ENCODE peak calls at places on chromosome 17, in four cellular contexts. G is A549, A is WTC11, C is endodermal cell. M is an unnamed sample.

GRCh38 chr17:57988301-57989010 is 402 bp upstream of the VEZF1 start:
- DNase-seq in C (peak; percentile 91), G (peak; percentile 77), A (peak; percentile 52), M (peak; percentile 61)

GRCh38 chr17:33084755-33085154 is 93.1 kb downstream of the SPACA3 start:
- DNase-seq in G (no peak), C (no peak), A (no peak), M (no peak)

GRCh38 chr17:67244621-67245072 is 349 bp downstream of the HELZ start:
- DNase-seq in C (no peak), A (peak; percentile 23), G (no peak), M (peak; percentile 12)

GRCh38 chr17:7888184-7888920 is at the start of gene CHD3:
- DNase-seq in A (no peak), G (no peak), C (no peak), M (no peak)

GRCh38 chr17:41996855-41997164 is 20.4 kb downstream of the DNAJC7 start:
- DNase-seq in C (no peak), G (no peak), A (no peak), M (no peak)

GRCh38 chr17:75783803-75784472 is 668 bp upstream of the UNK start:
- DNase-seq in A (peak; percentile 38), G (no peak), C (no peak), M (no peak)

GRCh38 chr17:75036643-75037268 is 10.0 kb downstream of the ATP5PD start:
- DNase-seq in C (peak; percentile 79), A (peak; percentile 53), G (peak; percentile 97), M (no peak)

GRCh38 chr17:57544381-57544780 is 200.7 kb downstream of the CCDC182 start:
- DNase-seq in C (no peak), A (no peak), G (no peak), M (no peak)

GRCh38 chr17:55340726-55341125 is 76.0 kb downstream of the HLF start:
- DNase-seq in A (no peak), C (no peak), G (no peak), M (no peak)

GRCh38 chr17:15662726-15663125 is 21.4 kb downstream of the TRIM16 start:
- DNase-seq in C (peak; percentile 26), G (no peak), A (no peak), M (no peak)

GRCh38 chr17:27339836-27340550 is 46.1 kb downstream of the WSB1 start:
- DNase-seq in A (no peak), C (peak; percentile 92), G (peak; percentile 88), M (no peak)

GRCh38 chr17:61474235-61474927 is 22.2 kb downstream of the TBX4 start:
- DNase-seq in G (no peak), C (no peak), A (no peak), M (no peak)

GRCh38 chr17:83201206-83202001 is 122.0 kb downstream of the METRNL start:
- DNase-seq in C (no peak), G (no peak), A (no peak), M (no peak)

GRCh38 chr17:50208611-50209061 is 7.2 kb upstream of the COL1A1 start:
- DNase-seq in A (no peak), G (no peak), C (peak; percentile 72), M (no peak)

GRCh38 chr17:41800601-41801373 is 11.0 kb downstream of the P3H4 start:
- DNase-seq in C (peak; percentile 98), A (peak; percentile 91), G (peak; percentile 88), M (no peak)

GRCh38 chr17:3995067-3995466 is 30.8 kb upstream of the ATP2A3 start:
- DNase-seq in C (no peak), A (no peak), G (no peak), M (no peak)

GRCh38 chr17:5582177-5582885 is 2.0 kb downstream of the NLRP1 start:
- DNase-seq in A (no peak), G (no peak), C (peak; percentile 43), M (no peak)

GRCh38 chr17:61405686-61406542 is 6.3 kb downstream of the TBX2 start:
- DNase-seq in G (no peak), A (peak; percentile 22), C (peak; percentile 61), M (no peak)

GRCh38 chr17:55735784-55736405 is 13.2 kb upstream of the TMEM100 start:
- DNase-seq in A (peak; percentile 24), C (no peak), G (peak; percentile 72), M (peak; percentile 41)

GRCh38 chr17:69254187-69254586 is 25.6 kb upstream of the ABCA10 start:
- DNase-seq in C (no peak), G (no peak), A (no peak), M (no peak)

GRCh38 chr17:58336456-58337094 is 8.0 kb upstream of the TSPOAP1 start:
- DNase-seq in G (no peak), C (peak; percentile 60), A (peak; percentile 8), M (no peak)

GRCh38 chr17:61489719-61490490 is 37.7 kb downstream of the TBX4 start:
- DNase-seq in G (no peak), C (peak; percentile 38), A (no peak), M (no peak)

GRCh38 chr17:83173997-83174858 is 94.8 kb downstream of the METRNL start:
- DNase-seq in A (peak; percentile 6), G (peak; percentile 37), C (peak; percentile 59), M (no peak)

GRCh38 chr17:11485802-11486421 is 112.4 kb upstream of the DNAH9 start:
- DNase-seq in C (peak; percentile 74), A (no peak), G (no peak), M (no peak)

GRCh38 chr17:10198509-10199249 is at the start of gene GAS7:
- DNase-seq in A (peak; percentile 81), C (peak; percentile 96), G (no peak), M (peak; percentile 62)

GRCh38 chr17:64081802-64082799 is 47.8 kb downstream of the ERN1 start:
- DNase-seq in C (no peak), A (no peak), G (peak; percentile 93), M (no peak)

GRCh38 chr17:19741832-19742457 is 6.2 kb downstream of the ALDH3A1 start:
- DNase-seq in A (no peak), G (no peak), C (no peak), M (no peak)

DNA sequence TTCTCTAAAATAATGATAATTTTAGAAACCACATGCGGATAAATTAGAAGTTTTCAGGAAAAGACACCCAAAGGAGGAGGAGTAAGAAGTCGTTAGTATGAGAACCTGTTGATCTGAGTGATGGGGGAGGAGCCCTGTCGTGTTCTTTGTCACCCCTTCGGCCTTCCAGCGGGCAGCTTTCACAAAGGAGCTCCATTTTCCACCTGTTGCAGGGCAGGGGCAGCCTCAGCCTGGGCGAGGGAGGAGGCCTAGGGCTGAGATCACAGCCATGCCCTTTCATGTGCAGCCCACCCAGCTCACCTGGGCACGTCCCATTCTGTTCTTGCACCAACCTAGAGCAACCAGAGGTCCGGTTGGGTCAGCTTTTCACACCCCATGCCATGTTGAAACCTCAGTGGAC is 5.3 kb downstream of the DUSP14 start:
- DNase-seq in C (peak; percentile 74), A (peak; percentile 34), G (no peak), M (no peak)
- TF ChIP-seq CTCF in C (no peak), A (no peak), G (no peak), M (no peak)

GRCh38 chr17:39105705-39106104 is 45.7 kb downstream of the PLXDC1 start:
- DNase-seq in G (no peak), C (no peak), A (no peak), M (no peak)

GRCh38 chr17:39107141-39107540 is 44.3 kb downstream of the PLXDC1 start:
- DNase-seq in C (no peak), A (no peak), G (no peak), M (no peak)

GRCh38 chr17:39108976-39109375 is 42.5 kb downstream of the PLXDC1 start:
- DNase-seq in A (no peak), G (no peak), C (no peak), M (no peak)

GRCh38 chr17:39110435-39111136 is 40.9 kb downstream of the PLXDC1 start:
- DNase-seq in A (no peak), C (peak; percentile 75), G (no peak), M (no peak)

GRCh38 chr17:39107973-39108372 is 43.5 kb downstream of the PLXDC1 start:
- DNase-seq in C (peak; percentile 74), A (no peak), G (no peak), M (no peak)
- TF ChIP-seq CTCF in C (peak; percentile 65), A (no peak), G (no peak), M (no peak)

GRCh38 chr17:35596530-35597233 is 9.6 kb downstream of the AP2B1 start:
- DNase-seq in C (peak; percentile 95), A (peak; percentile 81), G (no peak), M (no peak)
- TF ChIP-seq CTCF in C (peak; percentile 81), A (peak; percentile 83), G (no peak), M (peak; percentile 17)

GRCh38 chr17:77279448-77280303 is 138.9 kb downstream of the SEC14L1 start:
- DNase-seq in G (no peak), C (peak; percentile 74), A (no peak), M (no peak)

GRCh38 chr17:77282524-77283515 is 142.1 kb downstream of the SEC14L1 start:
- DNase-seq in C (peak; percentile 81), G (peak; percentile 72), A (no peak), M (no peak)

GRCh38 chr17:77281904-77282367 is 141.2 kb downstream of the SEC14L1 start:
- DNase-seq in C (peak; percentile 83), G (peak; percentile 81), A (peak; percentile 25), M (no peak)

GRCh38 chr17:77280304-77280910 is 139.6 kb downstream of the SEC14L1 start:
- DNase-seq in C (peak; percentile 78), G (no peak), A (peak; percentile 45), M (no peak)

GRCh38 chr17:77281024-77281903 is 140.5 kb downstream of the SEC14L1 start:
- DNase-seq in G (peak; percentile 86), A (peak; percentile 69), C (peak; percentile 96), M (peak; percentile 26)
- TF ChIP-seq CTCF in G (peak; percentile 93), A (no peak), C (peak; percentile 59), M (peak; percentile 50)

GRCh38 chr17:31552568-31552967 is 161.1 kb downstream of the RAB11FIP4 start:
- DNase-seq in G (no peak), A (no peak), C (no peak), M (no peak)
- TF ChIP-seq CTCF in G (no peak), A (no peak), C (no peak), M (no peak)